ENCODE peak calls at places on chromosomes 11 and 22, in seven cellular contexts. E is HTR-8/SVneo; J is HFFc6; F is caudate nucleus; W is psoas muscle; A is NCI-H187 treated with DMSO at 0.1 percent for 48 hours; R is stimulated activated CD4-positive, alpha-beta T cell treated with anti-CD3 and anti-CD28 coated beads, Interleukin-12 subunit alpha, Interleukin-12 subunit beta, amount 100 ng/mL, for 48 hours. K is an unnamed sample.

GRCh38 chr11:127627629-127628462 is 627.3 kb upstream of the KIRREL3 start:
- DNase-seq in E (no peak), J (no peak), F (no peak), W (peak; percentile 17), A (peak; percentile 33), R (no peak), K (no peak)

GRCh38 chr11:69122337-69122641 is 33.4 kb upstream of the SMIM38 start:
- DNase-seq in E (no peak), J (no peak), F (no peak), W (no peak), A (no peak), R (no peak), K (no peak)

GRCh38 chr22:26768986-26769385 is 111.6 kb downstream of the MIAT start:
- DNase-seq in E (no peak), J (no peak), F (no peak), W (no peak), A (no peak), R (no peak), K (no peak)

GRCh38 chr22:38298312-38299000 is 18.8 kb downstream of the CSNK1E start:
- DNase-seq in E (peak; percentile 77), J (peak; percentile 32), F (no peak), W (no peak), A (no peak), R (no peak), K (peak; percentile 36)

GRCh38 chr22:29383740-29384139 is 4.6 kb downstream of the AP1B1 start:
- DNase-seq in E (no peak), J (no peak), F (no peak), W (no peak), A (no peak), R (no peak), K (no peak)

GRCh38 chr11:110296226-110297081 is at the start of gene RDX:
- DNase-seq in E (peak; percentile 82), J (peak; percentile 69), F (peak; percentile 68), W (peak; percentile 79), A (peak; percentile 32), R (peak; percentile 18), K (peak; percentile 64)

GRCh38 chr11:114821626-114822025 is 143.3 kb downstream of the NXPE2 start:
- DNase-seq in E (no peak), J (no peak), F (no peak), W (no peak), A (no peak), R (no peak), K (no peak)

GRCh38 chr11:61897387-61898246 is 6.3 kb upstream of the FADS3 start:
- DNase-seq in E (peak; percentile 79), J (peak; percentile 41), F (peak; percentile 54), W (peak; percentile 79), A (no peak), R (peak; percentile 63), K (peak; percentile 67)

GRCh38 chr11:120869516-120870011 is 154.3 kb upstream of the TBCEL start:
- DNase-seq in E (no peak), J (no peak), F (no peak), W (no peak), A (no peak), R (no peak), K (no peak)

GRCh38 chr11:5291207-5291838 is 10.4 kb downstream of the OR51B4 start:
- DNase-seq in E (peak; percentile 19), J (peak; percentile 42), F (no peak), W (no peak), A (no peak), R (no peak), K (no peak)